ENCODE peak calls at places on chromosomes 6 and 20, in five cellular contexts. One of them, this sample, is unnamed.

GRCh38 chr20:39850821-39851330 is 838.2 kb downstream of the MAFB start:
- DNase-seq in GM23248: peak; percentile 32
- DNase-seq in OCI-LY7: no peak
- DNase-seq in MM.1S: no peak
- DNase-seq in GM23338: no peak
- DNase-seq in this sample: no peak

GRCh38 chr20:60257671-60258070 is 299.4 kb downstream of the CDH26 start:
- DNase-seq in GM23248: no peak
- DNase-seq in OCI-LY7: no peak
- DNase-seq in MM.1S: no peak
- DNase-seq in GM23338: no peak
- DNase-seq in this sample: no peak

GRCh38 chr6:56091159-56091869 is 156.1 kb downstream of the COL21A1 start:
- DNase-seq in GM23248: peak; percentile 83
- DNase-seq in OCI-LY7: no peak
- DNase-seq in MM.1S: no peak
- DNase-seq in GM23338: no peak
- DNase-seq in this sample: peak; percentile 88

GRCh38 chr6:131400054-131400781 is 172.8 kb upstream of the ARG1 start:
- DNase-seq in GM23248: peak; percentile 90
- DNase-seq in OCI-LY7: no peak
- DNase-seq in MM.1S: no peak
- DNase-seq in GM23338: no peak
- DNase-seq in this sample: peak; percentile 84

GRCh38 chr6:76592561-76592960 is 520.1 kb upstream of the IMPG1 start:
- DNase-seq in GM23248: peak; percentile 1
- DNase-seq in OCI-LY7: no peak
- DNase-seq in MM.1S: no peak
- DNase-seq in GM23338: no peak
- DNase-seq in this sample: peak; percentile 5

GRCh38 chr6:98946266-98946817 is 1.4 kb downstream of the FBXL4 start:
- DNase-seq in GM23248: no peak
- DNase-seq in OCI-LY7: peak; percentile 13
- DNase-seq in MM.1S: no peak
- DNase-seq in GM23338: no peak
- DNase-seq in this sample: no peak

GRCh38 chr20:3670511-3670910 is 7.3 kb upstream of the GFRA4 start:
- DNase-seq in GM23248: peak; percentile 79
- DNase-seq in OCI-LY7: no peak
- DNase-seq in MM.1S: no peak
- DNase-seq in GM23338: peak; percentile 44
- DNase-seq in this sample: peak; percentile 17

GRCh38 chr6:17276766-17277165 is 4.4 kb upstream of the RBM24 start:
- DNase-seq in GM23248: peak; percentile 60
- DNase-seq in OCI-LY7: no peak
- DNase-seq in MM.1S: no peak
- DNase-seq in GM23338: no peak
- DNase-seq in this sample: no peak

GRCh38 chr6:91476000-91476399 is 889.1 kb upstream of the MAP3K7 start:
- DNase-seq in GM23248: no peak
- DNase-seq in OCI-LY7: no peak
- DNase-seq in MM.1S: peak; percentile 33
- DNase-seq in GM23338: peak; percentile 4
- DNase-seq in this sample: peak; percentile 82

GRCh38 chr6:56890683-56891429 is 64.1 kb upstream of the BEND6 start:
- DNase-seq in GM23248: peak; percentile 96
- DNase-seq in OCI-LY7: peak; percentile 2
- DNase-seq in MM.1S: peak; percentile 56
- DNase-seq in GM23338: no peak
- DNase-seq in this sample: peak; percentile 71

GRCh38 chr6:158571826-158572652 is 12.1 kb downstream of the TMEM181 start:
- DNase-seq in GM23248: no peak
- DNase-seq in OCI-LY7: no peak
- DNase-seq in MM.1S: no peak
- DNase-seq in GM23338: no peak
- DNase-seq in this sample: peak; percentile 42

GRCh38 chr6:138004423-138005287 is 102.6 kb downstream of the PERP start:
- DNase-seq in GM23248: peak; percentile 49
- DNase-seq in OCI-LY7: peak; percentile 61
- DNase-seq in MM.1S: peak; percentile 71
- DNase-seq in GM23338: peak; percentile 50
- DNase-seq in this sample: peak; percentile 64

GRCh38 chr20:59515013-59515905 is 89.1 kb upstream of the PHACTR3 start:
- DNase-seq in GM23248: peak; percentile 85
- DNase-seq in OCI-LY7: peak; percentile 4
- DNase-seq in MM.1S: no peak
- DNase-seq in GM23338: peak; percentile 94
- DNase-seq in this sample: peak; percentile 78

GRCh38 chr6:106997392-106998257 is 23.1 kb upstream of the CD24 start:
- DNase-seq in GM23248: peak; percentile 73
- DNase-seq in OCI-LY7: peak; percentile 87
- DNase-seq in MM.1S: peak; percentile 55
- DNase-seq in GM23338: peak; percentile 87
- DNase-seq in this sample: peak; percentile 61

GRCh38 chr6:89585156-89585555 is 53.4 kb downstream of the LYRM2 start:
- DNase-seq in GM23248: peak; percentile 14
- DNase-seq in OCI-LY7: no peak
- DNase-seq in MM.1S: no peak
- DNase-seq in GM23338: no peak
- DNase-seq in this sample: no peak

GRCh38 chr20:40706977-40707582 is 18.0 kb upstream of the MAFB start:
- DNase-seq in GM23248: peak; percentile 20
- DNase-seq in OCI-LY7: peak; percentile 71
- DNase-seq in MM.1S: no peak
- DNase-seq in GM23338: peak; percentile 85
- DNase-seq in this sample: peak; percentile 5

GRCh38 chr20:60088236-60088635 is 130.0 kb downstream of the CDH26 start:
- DNase-seq in GM23248: no peak
- DNase-seq in OCI-LY7: no peak
- DNase-seq in MM.1S: no peak
- DNase-seq in GM23338: no peak
- DNase-seq in this sample: no peak

GRCh38 chr6:47308674-47309325 is 905 bp downstream of the TNFRSF21 start:
- DNase-seq in GM23248: peak; percentile 53
- DNase-seq in OCI-LY7: peak; percentile 67
- DNase-seq in MM.1S: no peak
- DNase-seq in GM23338: peak; percentile 43
- DNase-seq in this sample: peak; percentile 23

GRCh38 chr20:4999788-5000187 is 1.5 kb downstream of the SLC23A2 start:
- DNase-seq in GM23248: no peak
- DNase-seq in OCI-LY7: peak; percentile 50
- DNase-seq in MM.1S: peak; percentile 42
- DNase-seq in GM23338: no peak
- DNase-seq in this sample: no peak

GRCh38 chr20:56380375-56380774 is 11.6 kb downstream of the AURKA start:
- DNase-seq in GM23248: no peak
- DNase-seq in OCI-LY7: no peak
- DNase-seq in MM.1S: no peak
- DNase-seq in GM23338: no peak
- DNase-seq in this sample: no peak

GRCh38 chr6:134477991-134478635 is 160.2 kb upstream of the SGK1 start:
- DNase-seq in GM23248: peak; percentile 75
- DNase-seq in OCI-LY7: no peak
- DNase-seq in MM.1S: no peak
- DNase-seq in GM23338: no peak
- DNase-seq in this sample: no peak

GRCh38 chr6:166348305-166348949 is 6.1 kb upstream of the SFT2D1 start:
- DNase-seq in GM23248: no peak
- DNase-seq in OCI-LY7: no peak
- DNase-seq in MM.1S: no peak
- DNase-seq in GM23338: no peak
- DNase-seq in this sample: no peak

GRCh38 chr20:17895641-17896246 is 72.8 kb downstream of the SNX5 start:
- DNase-seq in GM23248: peak; percentile 89
- DNase-seq in OCI-LY7: no peak
- DNase-seq in MM.1S: no peak
- DNase-seq in GM23338: peak; percentile 54
- DNase-seq in this sample: no peak

GRCh38 chr6:153956807-153957206 is 82.2 kb upstream of the OPRM1 start:
- DNase-seq in GM23248: peak; percentile 85
- DNase-seq in OCI-LY7: no peak
- DNase-seq in MM.1S: no peak
- DNase-seq in GM23338: no peak
- DNase-seq in this sample: no peak

GRCh38 chr6:62288562-62288961 is 2.5 kb upstream of the KHDRBS2 start:
- DNase-seq in GM23248: no peak
- DNase-seq in OCI-LY7: no peak
- DNase-seq in MM.1S: no peak
- DNase-seq in GM23338: no peak
- DNase-seq in this sample: no peak

GRCh38 chr6:3906191-3907019 is 57.2 kb downstream of the FAM50B start:
- DNase-seq in GM23248: no peak
- DNase-seq in OCI-LY7: no peak
- DNase-seq in MM.1S: no peak
- DNase-seq in GM23338: no peak
- DNase-seq in this sample: no peak

GRCh38 chr6:117264487-117265424 is 602 bp upstream of the VGLL2 start:
- DNase-seq in GM23248: peak; percentile 55
- DNase-seq in OCI-LY7: no peak
- DNase-seq in MM.1S: peak; percentile 18
- DNase-seq in GM23338: peak; percentile 59
- DNase-seq in this sample: no peak
- H3K9me2 ChIP-seq in GM23248: no peaks in the 10 kb centered on the region
- H3K9me2 ChIP-seq in OCI-LY7: no peaks in the 10 kb centered on the region
- H3K9me2 ChIP-seq in MM.1S: no peaks in the 10 kb centered on the region
- H3K9me2 ChIP-seq in GM23338: no peaks in the 10 kb centered on the region
- H3K9me2 ChIP-seq in this sample: no peaks in the 10 kb centered on the region

GRCh38 chr6:16086970-16087369 is 41.9 kb upstream of the MYLIP start:
- DNase-seq in GM23248: no peak
- DNase-seq in OCI-LY7: no peak
- DNase-seq in MM.1S: no peak
- DNase-seq in GM23338: no peak
- DNase-seq in this sample: no peak
- TF ChIP-seq EZH2phosphoT487 in GM23248: no peak
- TF ChIP-seq EZH2phosphoT487 in OCI-LY7: no peak
- TF ChIP-seq EZH2phosphoT487 in MM.1S: no peak
- TF ChIP-seq EZH2phosphoT487 in GM23338: no peak
- TF ChIP-seq EZH2phosphoT487 in this sample: no peak

GRCh38 chr6:113586966-113587699 is 270.0 kb upstream of the MARCKS start:
- DNase-seq in GM23248: no peak
- DNase-seq in OCI-LY7: no peak
- DNase-seq in MM.1S: no peak
- DNase-seq in GM23338: peak; percentile 94
- DNase-seq in this sample: no peak
- H3K27ac ChIP-seq in GM23248: peak overlapping the region; percentile 3
- H3K27ac ChIP-seq in OCI-LY7: no peak overlapping the region
- H3K27ac ChIP-seq in MM.1S: no peak overlapping the region
- H3K27ac ChIP-seq in GM23338: peak overlapping the region; percentile 72
- H3K27ac ChIP-seq in this sample: no peak overlapping the region

DNA sequence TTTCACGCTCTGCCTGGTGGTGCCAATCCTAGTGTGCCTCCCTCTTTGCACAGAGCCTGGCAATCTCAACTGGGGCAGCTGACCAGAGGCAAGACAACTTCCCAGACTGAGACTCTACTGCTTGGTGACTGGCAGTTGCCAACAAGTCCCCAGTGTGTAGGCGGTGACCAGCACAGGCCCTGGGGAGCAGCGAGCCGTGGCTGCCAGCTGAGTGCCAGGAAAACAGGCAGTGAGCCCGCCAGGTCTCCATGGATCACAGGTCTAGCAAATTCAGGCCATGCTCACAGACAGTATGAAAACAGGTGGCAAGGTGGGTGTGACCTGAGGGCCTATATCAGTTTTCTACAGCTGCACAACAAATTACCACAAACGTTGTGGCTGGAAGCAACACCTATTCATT is 289.9 kb downstream of the KIF16B start:
- DNase-seq in GM23248: no peak
- DNase-seq in OCI-LY7: no peak
- DNase-seq in MM.1S: no peak
- DNase-seq in GM23338: no peak
- DNase-seq in this sample: no peak
- H3K9me2 ChIP-seq in GM23248: no peaks in the 10 kb centered on the region
- H3K9me2 ChIP-seq in OCI-LY7: no peaks in the 10 kb centered on the region
- H3K9me2 ChIP-seq in MM.1S: no peaks in the 10 kb centered on the region
- H3K9me2 ChIP-seq in GM23338: no peaks in the 10 kb centered on the region
- H3K9me2 ChIP-seq in this sample: no peaks in the 10 kb centered on the region

GRCh38 chr20:37619496-37619895 is 74.3 kb upstream of the CTNNBL1 start:
- DNase-seq in GM23248: no peak
- DNase-seq in OCI-LY7: no peak
- DNase-seq in MM.1S: no peak
- DNase-seq in GM23338: no peak
- DNase-seq in this sample: no peak

GRCh38 chr20:37610203-37610798 is 82.6 kb upstream of the BLCAP start:
- DNase-seq in GM23248: no peak
- DNase-seq in OCI-LY7: no peak
- DNase-seq in MM.1S: no peak
- DNase-seq in GM23338: no peak
- DNase-seq in this sample: no peak

GRCh38 chr20:37611346-37611745 is 82.5 kb upstream of the CTNNBL1 start:
- DNase-seq in GM23248: no peak
- DNase-seq in OCI-LY7: no peak
- DNase-seq in MM.1S: no peak
- DNase-seq in GM23338: no peak
- DNase-seq in this sample: no peak

GRCh38 chr20:37611852-37612251 is 82.0 kb upstream of the CTNNBL1 start:
- DNase-seq in GM23248: no peak
- DNase-seq in OCI-LY7: no peak
- DNase-seq in MM.1S: no peak
- DNase-seq in GM23338: no peak
- DNase-seq in this sample: no peak

DNA sequence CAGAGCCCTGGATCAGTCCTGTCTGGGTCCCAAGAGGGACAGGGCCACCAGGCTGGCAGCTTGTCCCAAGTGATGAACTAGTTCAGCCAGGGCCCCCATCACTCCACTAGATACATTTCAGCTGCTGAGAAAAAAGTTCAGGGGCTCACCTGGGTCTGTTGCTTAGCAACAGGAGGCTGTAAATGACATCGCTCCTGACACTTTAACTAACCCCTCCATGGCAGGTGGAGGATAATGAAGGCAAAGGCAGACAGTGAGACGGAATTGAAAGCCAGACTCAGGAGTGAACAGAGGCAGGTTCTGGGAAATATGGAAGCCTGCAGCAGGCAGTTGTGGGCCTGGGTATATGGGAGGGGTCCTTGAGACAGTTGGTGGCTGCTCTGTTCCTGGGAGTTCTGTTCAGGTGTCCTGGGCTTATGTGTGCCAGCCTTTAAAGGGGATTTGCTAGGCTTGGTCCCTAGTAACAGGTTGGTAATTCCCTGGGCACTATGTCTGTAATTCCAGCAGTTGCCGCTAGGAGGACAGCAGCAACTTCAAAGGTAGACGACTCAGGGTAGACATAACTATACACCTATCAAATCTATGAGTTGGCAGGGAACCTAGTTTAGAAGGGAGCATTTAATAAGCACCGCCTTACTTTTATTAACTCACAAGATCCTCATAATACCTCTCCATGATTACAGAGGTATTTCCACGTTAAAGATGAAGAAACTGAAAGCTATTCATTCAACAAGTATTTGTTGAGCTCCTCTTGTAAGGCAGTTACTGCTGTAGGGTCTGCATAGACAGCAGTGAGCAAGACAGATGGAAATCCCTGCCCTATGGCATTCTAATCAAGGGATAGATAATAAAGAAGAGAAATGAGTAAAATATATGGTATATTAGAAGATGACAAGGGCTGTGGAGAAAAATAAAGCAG is 78.1 kb upstream of the CTNNBL1 start:
- DNase-seq in GM23248: peak; percentile 32
- DNase-seq in OCI-LY7: peak; percentile 64
- DNase-seq in MM.1S: peak; percentile 37
- DNase-seq in GM23338: peak; percentile 87
- DNase-seq in this sample: peak; percentile 83
- TF ChIP-seq EZH2phosphoT487 in GM23248: no peak
- TF ChIP-seq EZH2phosphoT487 in OCI-LY7: no peak
- TF ChIP-seq EZH2phosphoT487 in MM.1S: no peak
- TF ChIP-seq EZH2phosphoT487 in GM23338: no peak
- TF ChIP-seq EZH2phosphoT487 in this sample: no peak

This sample was measured in PC-3.